ENCODE peak calls at places on chromosomes 13 and 19, in ten cellular contexts. F is psoas muscle, D is body of pancreas, H is keratinocyte, A is astrocyte, U is IMR-90, J is endothelial cell of umbilical vein, V is right cardiac atrium, Q is aorta, Y is left ventricle myocardium inferior. W is an unnamed sample.

GRCh38 chr19:54739587-54740497 is 1.5 kb downstream of the KIR2DL3 start:
- DNase-seq in Y (no peak), V (no peak), F (no peak), D (no peak), J (no peak), H (no peak), U (no peak), Q (no peak), A (no peak), W (no peak)

GRCh38 chr13:39362652-39363390 is 240.2 kb downstream of the LHFPL6 start:
- DNase-seq in Q (no peak), U (peak; percentile 42), F (no peak), V (no peak), Y (no peak), A (no peak), H (no peak), J (no peak), D (no peak), W (no peak)

GRCh38 chr13:59166174-59166573 is 997.6 kb downstream of the DIAPH3 start:
- DNase-seq in U (no peak), H (no peak), D (no peak), Q (no peak), Y (no peak), J (peak; percentile 14), V (no peak), A (no peak), F (no peak), W (no peak)

GRCh38 chr19:6062274-6062673 is 48.0 kb downstream of the RFX2 start:
- DNase-seq in A (peak; percentile 40), J (peak; percentile 99), D (no peak), V (no peak), F (peak; percentile 60), Y (no peak), Q (peak; percentile 86), U (no peak), H (no peak), W (peak; percentile 57)

GRCh38 chr13:74288361-74288911 is 154.2 kb upstream of the KLF12 start:
- DNase-seq in Y (peak; percentile 26), U (no peak), F (no peak), H (no peak), A (peak; percentile 20), Q (peak; percentile 49), D (peak; percentile 13), V (peak; percentile 69), J (peak; percentile 16), W (peak; percentile 49)

GRCh38 chr13:41365636-41366035 is 54.6 kb downstream of the NAA16 start:
- DNase-seq in V (no peak), D (no peak), U (peak; percentile 49), Q (no peak), A (peak; percentile 72), F (no peak), Y (no peak), J (no peak), H (no peak), W (no peak)

GRCh38 chr13:28483313-28483931 is 11.5 kb downstream of the FLT1 start:
- DNase-seq in A (no peak), F (no peak), Y (no peak), H (no peak), V (no peak), D (no peak), J (no peak), Q (no peak), U (no peak), W (no peak)

GRCh38 chr19:45667620-45668341 is at the start of gene GIPR:
- DNase-seq in H (peak; percentile 80), Y (peak; percentile 57), F (no peak), D (peak; percentile 77), A (peak; percentile 10), Q (no peak), U (peak; percentile 38), J (no peak), V (peak; percentile 89), W (peak; percentile 84)

GRCh38 chr19:16319466-16319865 is 5.2 kb upstream of the KLF2 start:
- DNase-seq in D (no peak), Q (no peak), F (no peak), J (no peak), U (peak; percentile 49), Y (no peak), A (no peak), H (no peak), V (no peak), W (no peak)

GRCh38 chr19:16315825-16316505 is 8.7 kb upstream of the KLF2 start:
- DNase-seq in F (no peak), V (peak; percentile 80), D (peak; percentile 33), Y (peak; percentile 52), U (peak; percentile 99), H (no peak), J (no peak), A (peak; percentile 98), Q (peak; percentile 75), W (peak; percentile 45)

GRCh38 chr19:16320987-16321386 is 3.6 kb upstream of the KLF2 start:
- DNase-seq in U (no peak), F (no peak), J (no peak), H (no peak), V (no peak), D (no peak), A (no peak), Q (no peak), Y (no peak), W (no peak)

DNA sequence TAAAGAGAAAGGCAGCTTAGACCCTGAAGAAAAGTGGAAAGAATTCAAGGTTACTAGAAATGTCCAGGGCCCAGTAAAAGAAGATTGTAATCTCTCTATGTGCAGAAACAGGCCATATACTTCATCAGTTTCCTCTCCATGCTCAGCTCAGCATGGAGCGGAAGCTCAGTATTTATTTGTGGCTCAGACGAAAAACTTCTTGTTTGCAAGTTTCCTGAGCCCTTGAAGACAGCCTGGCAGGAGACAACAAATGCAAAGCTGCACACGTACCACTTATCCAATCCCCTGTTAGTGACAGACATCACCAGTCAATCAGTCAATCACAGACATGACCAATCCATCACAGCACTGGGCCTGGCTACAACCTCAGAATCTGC is 8.1 kb upstream of the KLF2 start:
- DNase-seq in D (no peak), F (no peak), H (no peak), A (no peak), Y (no peak), J (peak; percentile 97), Q (no peak), U (no peak), V (no peak), W (no peak)
- H3K27ac ChIP-seq in D (no peak overlapping the region), F (peak overlapping the region; percentile 71), H (no peak overlapping the region), A (peak overlapping the region; percentile 61), Y (peak overlapping the region; percentile 88), J (peak overlapping the region; percentile 88), Q (peak overlapping the region; percentile 97), U (peak overlapping the region; percentile 92), V (peak overlapping the region; percentile 95), W (peak overlapping the region; percentile 77)

DNA sequence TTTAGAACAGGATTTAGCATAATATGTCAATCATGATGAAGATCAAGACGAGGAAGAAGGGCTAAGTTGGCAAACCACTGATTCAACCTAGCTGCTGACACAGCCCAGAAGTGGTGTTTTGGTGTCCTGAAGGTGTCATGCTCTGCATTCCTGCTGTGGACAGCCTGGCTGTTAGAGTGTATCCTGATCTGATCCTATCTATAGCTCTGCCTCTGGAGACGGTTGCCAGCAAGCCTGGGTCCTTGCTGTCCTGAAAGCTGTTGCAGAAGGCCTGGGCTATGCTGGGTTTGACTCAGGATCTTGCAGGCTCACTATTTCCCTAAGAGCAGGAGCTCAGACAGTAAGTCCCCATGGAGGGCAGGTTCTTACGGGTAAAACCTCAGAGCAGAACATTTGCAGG is 416.4 kb downstream of the TSHZ3 start:
- DNase-seq in H (no peak), D (no peak), F (no peak), V (no peak), U (no peak), A (no peak), Q (no peak), Y (no peak), J (no peak), W (no peak)
- H3K9me3 ChIP-seq in H (no peaks in the 10 kb centered on the region), D (no peaks in the 10 kb centered on the region), F (peaks cover 5% of the 10 kb centered on the region), V (no peaks in the 10 kb centered on the region), U (no peaks in the 10 kb centered on the region), A (no peaks in the 10 kb centered on the region), Q (peaks cover 1% of the 10 kb centered on the region), Y (peaks cover 17% of the 10 kb centered on the region), J (peaks cover 8% of the 10 kb centered on the region), W (no peaks in the 10 kb centered on the region)

GRCh38 chr19:29666634-29667389 is 1.6 kb downstream of the PLEKHF1 start:
- DNase-seq in Q (peak; percentile 89), H (no peak), D (peak; percentile 47), J (peak; percentile 73), Y (peak; percentile 79), A (peak; percentile 59), V (peak; percentile 90), U (peak; percentile 64), F (peak; percentile 88), W (peak; percentile 55)

GRCh38 chr19:29665215-29665825 is at the start of gene PLEKHF1:
- DNase-seq in A (peak; percentile 35), F (peak; percentile 97), D (peak; percentile 89), Y (peak; percentile 94), Q (peak; percentile 94), H (no peak), U (peak; percentile 59), J (peak; percentile 83), V (peak; percentile 97), W (peak; percentile 94)

GRCh38 chr19:29667390-29667783 is 2.1 kb downstream of the PLEKHF1 start:
- DNase-seq in H (no peak), U (no peak), J (no peak), Y (no peak), V (peak; percentile 57), A (no peak), D (no peak), F (no peak), Q (no peak), W (no peak)

GRCh38 chr19:29664753-29665214 is 477 bp upstream of the PLEKHF1 start:
- DNase-seq in F (no peak), D (no peak), A (no peak), V (no peak), Q (no peak), U (no peak), Y (no peak), J (no peak), H (no peak), W (no peak)

DNA sequence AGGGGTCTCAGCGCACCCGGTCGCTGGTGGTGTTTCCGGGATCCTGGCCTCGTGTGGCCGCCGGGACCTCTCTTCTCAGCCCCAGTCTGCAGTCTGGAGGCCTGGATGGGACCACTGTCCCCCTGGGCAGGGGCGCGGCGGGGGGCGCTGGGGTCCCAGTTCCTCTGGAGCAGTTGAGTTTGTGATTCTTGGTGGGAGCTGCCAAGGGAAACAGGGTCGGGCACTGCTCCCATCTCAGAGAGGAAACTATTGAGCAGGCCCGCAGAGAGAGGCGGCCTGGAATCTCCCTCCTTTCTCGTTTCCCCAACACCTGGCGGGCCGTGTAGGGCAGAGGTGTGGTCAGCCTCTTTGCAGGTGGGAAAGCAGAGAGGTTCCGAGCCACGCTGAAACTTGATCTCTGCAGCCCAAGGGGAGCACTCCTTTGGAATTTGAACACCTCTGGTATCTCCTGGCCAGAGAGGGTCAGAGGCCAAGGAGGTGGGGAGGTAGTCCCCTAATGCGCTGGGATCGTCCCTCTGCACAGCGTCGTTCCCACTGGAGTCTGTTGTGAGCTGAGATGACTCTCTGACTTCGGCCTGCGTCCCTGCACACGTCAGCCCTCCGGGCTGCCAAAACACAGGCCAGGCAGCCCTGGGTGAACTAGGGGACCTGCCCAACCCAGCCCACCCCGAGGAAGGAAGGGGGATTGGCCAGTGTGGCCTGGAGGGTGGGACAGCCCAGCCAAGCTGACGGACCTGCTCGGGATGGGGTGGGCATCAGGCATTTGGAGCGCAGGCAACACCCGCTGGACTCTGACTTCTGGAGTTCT is 769 bp downstream of the PLEKHF1 start:
- DNase-seq in V (peak; percentile 90), U (peak; percentile 66), J (no peak), A (peak; percentile 58), H (no peak), Q (peak; percentile 85), F (peak; percentile 89), Y (peak; percentile 76), D (no peak), W (peak; percentile 41)
- H3K27ac ChIP-seq in V (peak overlapping the region; percentile 94), U (peak overlapping the region; percentile 84), J (peak overlapping the region; percentile 32), A (peak overlapping the region; percentile 34), H (peak overlapping the region; percentile 94), Q (peak overlapping the region; percentile 92), F (peak overlapping the region; percentile 86), Y (peak overlapping the region; percentile 98), D (peak overlapping the region; percentile 59), W (peak overlapping the region; percentile 90)

DNA sequence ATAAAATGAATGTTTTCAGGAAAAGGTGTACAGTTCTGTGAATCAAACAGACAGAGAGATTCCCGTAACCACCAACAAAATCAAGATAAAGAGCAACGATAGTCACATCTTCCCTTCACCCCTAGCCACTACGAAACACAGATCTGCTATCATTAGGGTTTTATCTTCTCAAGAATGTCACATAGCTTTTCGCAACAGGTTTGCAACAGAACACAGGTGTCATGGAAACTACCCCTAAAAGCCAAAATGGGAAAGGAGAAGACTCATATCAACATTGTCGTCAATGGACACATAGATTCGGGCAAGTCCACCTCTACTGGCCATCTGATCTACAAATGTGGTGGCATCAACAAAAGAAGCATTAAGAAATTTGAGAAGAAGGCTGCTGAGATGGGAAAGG is 11.1 kb downstream of the GPR42 start:
- DNase-seq in Y (no peak), J (no peak), V (no peak), A (no peak), F (no peak), U (no peak), Q (no peak), D (no peak), H (no peak), W (no peak)
- H3K9me3 ChIP-seq in Y (peaks cover 17% of the 10 kb centered on the region), J (no peaks in the 10 kb centered on the region), V (no peaks in the 10 kb centered on the region), A (peaks cover 5% of the 10 kb centered on the region), F (no peaks in the 10 kb centered on the region), U (peaks cover 3% of the 10 kb centered on the region), Q (peaks cover 3% of the 10 kb centered on the region), D (no peaks in the 10 kb centered on the region), H (peaks cover 3% of the 10 kb centered on the region), W (peaks cover 11% of the 10 kb centered on the region)